ENCODE peak calls at places on chromosomes 1 and 21, in ten cellular contexts. One of them, this sample, is unnamed.
A peak's percentile ranks its signal among the peaks of the same experiment; 100 is the strongest.

GRCh38 chr1:172770081-172770480 is 111.2 kb downstream of the FASLG start:
- DNase-seq in RWPE1: no peak
- DNase-seq in endodermal cell: no peak
- DNase-seq in body of pancreas: no peak
- DNase-seq in tibial artery: no peak
- DNase-seq in endothelial cell: no peak
- DNase-seq in K562: no peak
- DNase-seq in SK-N-SH: no peak
- DNase-seq in suprapubic skin: no peak
- DNase-seq in cardiac muscle cell: no peak
- DNase-seq in this sample: no peak

GRCh38 chr1:28811766-28812668 is at the start of gene OPRD1:
- DNase-seq in K562: no peak
- DNase-seq in endothelial cell: peak; percentile 41
- DNase-seq in SK-N-SH: peak; percentile 79
- DNase-seq in tibial artery: no peak
- DNase-seq in endodermal cell: peak; percentile 80
- DNase-seq in body of pancreas: no peak
- DNase-seq in suprapubic skin: no peak
- DNase-seq in RWPE1: no peak
- DNase-seq in cardiac muscle cell: no peak
- DNase-seq in this sample: no peak

GRCh38 chr1:31779687-31780086 is 15.5 kb upstream of the ADGRB2 start:
- DNase-seq in cardiac muscle cell: no peak
- DNase-seq in K562: no peak
- DNase-seq in endodermal cell: no peak
- DNase-seq in tibial artery: no peak
- DNase-seq in suprapubic skin: no peak
- DNase-seq in SK-N-SH: no peak
- DNase-seq in RWPE1: no peak
- DNase-seq in body of pancreas: no peak
- DNase-seq in endothelial cell: no peak
- DNase-seq in this sample: no peak

GRCh38 chr1:180498594-180498993 is 3.8 kb downstream of the ACBD6 start:
- DNase-seq in RWPE1: no peak
- DNase-seq in tibial artery: no peak
- DNase-seq in SK-N-SH: no peak
- DNase-seq in K562: no peak
- DNase-seq in cardiac muscle cell: peak; percentile 22
- DNase-seq in endodermal cell: no peak
- DNase-seq in body of pancreas: no peak
- DNase-seq in suprapubic skin: no peak
- DNase-seq in endothelial cell: no peak
- DNase-seq in this sample: no peak

GRCh38 chr21:37208056-37208705 is 59.0 kb downstream of the VPS26C start:
- DNase-seq in K562: peak; percentile 68
- DNase-seq in RWPE1: no peak
- DNase-seq in tibial artery: peak; percentile 91
- DNase-seq in body of pancreas: peak; percentile 43
- DNase-seq in suprapubic skin: no peak
- DNase-seq in cardiac muscle cell: no peak
- DNase-seq in endodermal cell: no peak
- DNase-seq in SK-N-SH: peak; percentile 56
- DNase-seq in endothelial cell: no peak
- DNase-seq in this sample: peak; percentile 47

GRCh38 chr1:202282596-202283283 is 59.0 kb downstream of the UBE2T start:
- DNase-seq in K562: no peak
- DNase-seq in endothelial cell: no peak
- DNase-seq in tibial artery: no peak
- DNase-seq in cardiac muscle cell: no peak
- DNase-seq in suprapubic skin: peak; percentile 48
- DNase-seq in RWPE1: no peak
- DNase-seq in endodermal cell: no peak
- DNase-seq in body of pancreas: no peak
- DNase-seq in SK-N-SH: no peak
- DNase-seq in this sample: no peak

GRCh38 chr21:41800425-41801186 is 33.8 kb upstream of the RIPK4 start:
- DNase-seq in K562: no peak
- DNase-seq in endothelial cell: no peak
- DNase-seq in tibial artery: no peak
- DNase-seq in RWPE1: no peak
- DNase-seq in SK-N-SH: no peak
- DNase-seq in endodermal cell: no peak
- DNase-seq in cardiac muscle cell: no peak
- DNase-seq in suprapubic skin: no peak
- DNase-seq in body of pancreas: no peak
- DNase-seq in this sample: no peak

GRCh38 chr1:59549903-59550302 is 253.0 kb downstream of the FGGY start:
- DNase-seq in K562: no peak
- DNase-seq in RWPE1: no peak
- DNase-seq in suprapubic skin: peak; percentile 84
- DNase-seq in endodermal cell: no peak
- DNase-seq in body of pancreas: peak; percentile 20
- DNase-seq in cardiac muscle cell: peak; percentile 84
- DNase-seq in tibial artery: peak; percentile 72
- DNase-seq in endothelial cell: no peak
- DNase-seq in SK-N-SH: no peak
- DNase-seq in this sample: no peak

GRCh38 chr1:41673355-41673754 is 188.9 kb upstream of the EDN2 start:
- DNase-seq in tibial artery: no peak
- DNase-seq in suprapubic skin: no peak
- DNase-seq in RWPE1: no peak
- DNase-seq in endodermal cell: no peak
- DNase-seq in body of pancreas: no peak
- DNase-seq in endothelial cell: no peak
- DNase-seq in K562: no peak
- DNase-seq in SK-N-SH: no peak
- DNase-seq in cardiac muscle cell: peak; percentile 58
- DNase-seq in this sample: no peak

DNA sequence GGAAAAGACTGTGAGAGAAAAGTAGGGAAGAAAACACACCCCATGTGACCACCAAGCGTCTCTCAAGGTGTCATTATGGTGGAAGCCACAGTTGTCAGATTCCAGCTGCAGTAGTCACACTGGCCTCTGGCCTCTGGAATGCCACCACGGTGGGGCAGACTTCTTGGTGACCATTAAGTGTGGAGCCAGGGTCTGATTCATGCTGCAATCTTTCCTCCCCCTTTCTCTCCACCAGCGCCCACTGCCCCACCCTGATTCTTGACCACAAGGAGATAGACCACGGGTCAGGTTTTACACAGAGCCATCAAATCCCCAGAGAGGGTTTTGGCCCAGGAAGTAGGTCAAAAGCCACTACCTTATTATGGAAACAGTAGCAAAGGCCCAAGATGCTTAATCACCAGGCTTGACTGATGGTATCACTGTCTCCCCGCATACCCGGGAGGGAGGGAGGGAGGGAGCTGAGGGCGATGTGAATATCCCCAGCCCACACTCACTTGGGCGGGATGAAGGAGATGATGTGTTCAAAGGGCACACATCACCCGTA is 52.7 kb upstream of the GRHL3 start:
- DNase-seq in SK-N-SH: no peak
- DNase-seq in endothelial cell: no peak
- DNase-seq in suprapubic skin: no peak
- DNase-seq in RWPE1: peak; percentile 46
- DNase-seq in K562: no peak
- DNase-seq in tibial artery: no peak
- DNase-seq in cardiac muscle cell: peak; percentile 74
- DNase-seq in body of pancreas: no peak
- DNase-seq in endodermal cell: peak; percentile 67
- DNase-seq in this sample: no peak
- TF ChIP-seq CTCF in SK-N-SH: peak; percentile 31
- TF ChIP-seq CTCF in endothelial cell: no peak
- TF ChIP-seq CTCF in suprapubic skin: no peak
- TF ChIP-seq CTCF in RWPE1: no peak
- TF ChIP-seq CTCF in K562: peak; percentile 8
- TF ChIP-seq CTCF in tibial artery: no peak
- TF ChIP-seq CTCF in cardiac muscle cell: no peak
- TF ChIP-seq CTCF in body of pancreas: no peak
- TF ChIP-seq CTCF in endodermal cell: no peak
- TF ChIP-seq CTCF in this sample: no peak

DNA sequence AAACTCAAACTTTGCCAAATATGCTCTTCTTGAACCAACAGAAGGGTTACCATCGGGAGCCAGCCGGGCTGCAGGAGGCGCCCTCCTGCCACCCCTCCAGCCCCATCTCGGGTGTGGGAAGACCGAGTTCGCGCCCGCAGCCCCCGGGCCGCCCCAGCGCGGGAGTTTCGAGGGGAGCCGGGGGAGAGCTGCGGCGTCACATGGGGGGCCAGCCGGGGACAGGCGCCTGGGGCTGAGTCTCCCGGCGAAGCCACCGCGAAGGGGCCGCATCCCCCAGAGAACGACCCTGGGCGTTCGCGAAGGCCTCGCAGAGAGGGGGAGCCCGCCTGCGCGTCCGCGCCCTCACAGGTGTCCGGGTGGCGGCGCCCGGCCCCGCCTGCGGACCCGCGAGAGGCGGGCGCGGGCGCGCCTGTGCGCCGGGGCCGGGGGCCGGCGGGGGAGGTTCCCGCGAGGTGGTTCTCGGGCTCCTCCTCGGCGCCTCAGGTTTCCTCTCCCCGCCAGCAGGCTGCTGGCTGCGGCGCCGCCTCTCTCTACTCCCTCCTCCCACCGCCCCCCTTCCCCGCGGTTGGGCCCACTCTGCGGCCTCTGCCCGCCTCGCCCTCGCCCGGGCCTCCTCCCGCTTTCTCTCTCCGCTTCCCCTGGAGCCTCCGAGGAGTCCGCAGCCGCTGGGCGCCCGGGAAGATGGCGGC is at the start of gene RAVER2:
- DNase-seq in K562: peak; percentile 64
- DNase-seq in tibial artery: peak; percentile 84
- DNase-seq in RWPE1: peak; percentile 58
- DNase-seq in SK-N-SH: peak; percentile 93
- DNase-seq in suprapubic skin: peak; percentile 83
- DNase-seq in body of pancreas: peak; percentile 80
- DNase-seq in cardiac muscle cell: peak; percentile 82
- DNase-seq in endothelial cell: peak; percentile 78
- DNase-seq in endodermal cell: peak; percentile 92
- DNase-seq in this sample: peak; percentile 50
- TF ChIP-seq CTCF in K562: peak; percentile 67
- TF ChIP-seq CTCF in tibial artery: no peak
- TF ChIP-seq CTCF in RWPE1: peak; percentile 48
- TF ChIP-seq CTCF in SK-N-SH: peak; percentile 67
- TF ChIP-seq CTCF in suprapubic skin: no peak
- TF ChIP-seq CTCF in body of pancreas: peak; percentile 24
- TF ChIP-seq CTCF in cardiac muscle cell: peak; percentile 58
- TF ChIP-seq CTCF in endothelial cell: no peak
- TF ChIP-seq CTCF in endodermal cell: peak; percentile 80
- TF ChIP-seq CTCF in this sample: no peak

GRCh38 chr1:77057994-77058585 is 161.1 kb downstream of the PIGK start:
- DNase-seq in tibial artery: no peak
- DNase-seq in RWPE1: no peak
- DNase-seq in body of pancreas: no peak
- DNase-seq in cardiac muscle cell: no peak
- DNase-seq in endothelial cell: no peak
- DNase-seq in suprapubic skin: no peak
- DNase-seq in SK-N-SH: no peak
- DNase-seq in K562: no peak
- DNase-seq in endodermal cell: peak; percentile 54
- DNase-seq in this sample: no peak

GRCh38 chr1:77056525-77056924 is 162.7 kb downstream of the PIGK start:
- DNase-seq in cardiac muscle cell: no peak
- DNase-seq in endothelial cell: no peak
- DNase-seq in suprapubic skin: no peak
- DNase-seq in SK-N-SH: no peak
- DNase-seq in RWPE1: peak; percentile 54
- DNase-seq in tibial artery: no peak
- DNase-seq in body of pancreas: no peak
- DNase-seq in K562: no peak
- DNase-seq in endodermal cell: no peak
- DNase-seq in this sample: no peak

GRCh38 chr1:77063118-77063517 is 156.1 kb downstream of the PIGK start:
- DNase-seq in suprapubic skin: no peak
- DNase-seq in endothelial cell: peak; percentile 43
- DNase-seq in tibial artery: no peak
- DNase-seq in RWPE1: no peak
- DNase-seq in cardiac muscle cell: no peak
- DNase-seq in body of pancreas: no peak
- DNase-seq in endodermal cell: peak; percentile 55
- DNase-seq in K562: no peak
- DNase-seq in SK-N-SH: no peak
- DNase-seq in this sample: no peak

GRCh38 chr1:77060000-77060399 is 159.2 kb downstream of the PIGK start:
- DNase-seq in cardiac muscle cell: no peak
- DNase-seq in endodermal cell: peak; percentile 82
- DNase-seq in endothelial cell: peak; percentile 52
- DNase-seq in RWPE1: no peak
- DNase-seq in tibial artery: no peak
- DNase-seq in K562: no peak
- DNase-seq in body of pancreas: no peak
- DNase-seq in suprapubic skin: no peak
- DNase-seq in SK-N-SH: no peak
- DNase-seq in this sample: no peak
- TF ChIP-seq CTCF in cardiac muscle cell: no peak
- TF ChIP-seq CTCF in endodermal cell: peak; percentile 41
- TF ChIP-seq CTCF in endothelial cell: no peak
- TF ChIP-seq CTCF in RWPE1: no peak
- TF ChIP-seq CTCF in tibial artery: no peak
- TF ChIP-seq CTCF in K562: no peak
- TF ChIP-seq CTCF in body of pancreas: no peak
- TF ChIP-seq CTCF in suprapubic skin: no peak
- TF ChIP-seq CTCF in SK-N-SH: no peak
- TF ChIP-seq CTCF in this sample: no peak

GRCh38 chr21:14886001-14886400 is 178.8 kb downstream of the NRIP1 start:
- DNase-seq in K562: no peak
- DNase-seq in cardiac muscle cell: no peak
- DNase-seq in endothelial cell: no peak
- DNase-seq in suprapubic skin: no peak
- DNase-seq in endodermal cell: no peak
- DNase-seq in tibial artery: no peak
- DNase-seq in body of pancreas: no peak
- DNase-seq in RWPE1: no peak
- DNase-seq in SK-N-SH: no peak
- DNase-seq in this sample: no peak

GRCh38 chr21:14883351-14883750 is 181.4 kb downstream of the NRIP1 start:
- DNase-seq in suprapubic skin: no peak
- DNase-seq in endothelial cell: no peak
- DNase-seq in body of pancreas: no peak
- DNase-seq in cardiac muscle cell: no peak
- DNase-seq in SK-N-SH: no peak
- DNase-seq in tibial artery: no peak
- DNase-seq in K562: peak; percentile 44
- DNase-seq in RWPE1: no peak
- DNase-seq in endodermal cell: no peak
- DNase-seq in this sample: no peak

GRCh38 chr21:14890141-14890540 is 174.7 kb downstream of the NRIP1 start:
- DNase-seq in SK-N-SH: no peak
- DNase-seq in body of pancreas: no peak
- DNase-seq in endothelial cell: no peak
- DNase-seq in endodermal cell: no peak
- DNase-seq in K562: no peak
- DNase-seq in RWPE1: no peak
- DNase-seq in suprapubic skin: no peak
- DNase-seq in tibial artery: no peak
- DNase-seq in cardiac muscle cell: no peak
- DNase-seq in this sample: no peak

GRCh38 chr21:14888202-14888601 is 176.6 kb downstream of the NRIP1 start:
- DNase-seq in cardiac muscle cell: no peak
- DNase-seq in K562: no peak
- DNase-seq in body of pancreas: no peak
- DNase-seq in RWPE1: no peak
- DNase-seq in suprapubic skin: no peak
- DNase-seq in endodermal cell: no peak
- DNase-seq in SK-N-SH: no peak
- DNase-seq in endothelial cell: no peak
- DNase-seq in tibial artery: no peak
- DNase-seq in this sample: no peak

GRCh38 chr21:14889080-14889805 is 175.6 kb downstream of the NRIP1 start:
- DNase-seq in RWPE1: no peak
- DNase-seq in K562: no peak
- DNase-seq in suprapubic skin: no peak
- DNase-seq in endodermal cell: no peak
- DNase-seq in SK-N-SH: no peak
- DNase-seq in body of pancreas: no peak
- DNase-seq in tibial artery: no peak
- DNase-seq in endothelial cell: no peak
- DNase-seq in cardiac muscle cell: peak; percentile 95
- DNase-seq in this sample: no peak
- TF ChIP-seq CTCF in RWPE1: no peak
- TF ChIP-seq CTCF in K562: no peak
- TF ChIP-seq CTCF in suprapubic skin: no peak
- TF ChIP-seq CTCF in endodermal cell: no peak
- TF ChIP-seq CTCF in SK-N-SH: no peak
- TF ChIP-seq CTCF in body of pancreas: no peak
- TF ChIP-seq CTCF in tibial artery: no peak
- TF ChIP-seq CTCF in endothelial cell: no peak
- TF ChIP-seq CTCF in cardiac muscle cell: no peak
- TF ChIP-seq CTCF in this sample: no peak

This sample was measured in activated B cell treated with CpG ODN at 0.5 μM for 24 hours.